ENCODE peak calls at places on chromosome 9, in ten cellular contexts. Q, W, G, T, K, Y, M, X, B and L are unnamed samples. For H3K27me3, the result is how much of the 10 kb centered on the place peaks cover.

GRCh38 chr9:81335879-81336421 is 353.4 kb downstream of the TLE1 start:
- DNase-seq in Q (no peak), W (no peak), G (no peak), T (no peak), K (no peak), Y (no peak), M (no peak), X (no peak), B (no peak), L (no peak)

GRCh38 chr9:33446507-33447403 is 638 bp downstream of the AQP3 start:
- DNase-seq in Q (peak), W (no peak), G (peak), T (peak), K (peak), Y (no peak), M (no peak), X (no peak), B (peak), L (peak)

GRCh38 chr9:96667363-96667728 is 12.2 kb upstream of the PRXL2C start:
- DNase-seq in Q (no peak), W (no peak), G (no peak), T (no peak), K (no peak), Y (no peak), M (no peak), X (no peak), B (no peak), L (no peak)

GRCh38 chr9:28206280-28206679 is 633.0 kb upstream of the C9orf72 start:
- DNase-seq in Q (no peak), W (no peak), G (no peak), T (no peak), K (no peak), Y (no peak), M (no peak), X (no peak), B (no peak), L (no peak)

GRCh38 chr9:14573319-14573718 is 119.9 kb downstream of the ZDHHC21 start:
- DNase-seq in Q (no peak), W (no peak), G (no peak), T (no peak), K (no peak), Y (no peak), M (no peak), X (no peak), B (no peak), L (no peak)

GRCh38 chr9:981491-981898 is 5.0 kb downstream of the DMRT3 start:
- DNase-seq in Q (no peak), W (peak), G (no peak), T (no peak), K (no peak), Y (peak), M (no peak), X (no peak), B (no peak), L (no peak)

GRCh38 chr9:13125261-13125660 is 154.2 kb downstream of the MPDZ start:
- DNase-seq in Q (no peak), W (no peak), G (no peak), T (no peak), K (no peak), Y (no peak), M (no peak), X (no peak), B (no peak), L (no peak)

GRCh38 chr9:132002827-132003704 is 76.6 kb downstream of the MED27 start:
- DNase-seq in Q (no peak), W (no peak), G (no peak), T (no peak), K (no peak), Y (no peak), M (no peak), X (no peak), B (no peak), L (no peak)

GRCh38 chr9:133700861-133701320 is 37.3 kb downstream of the SARDH start:
- DNase-seq in Q (no peak), W (no peak), G (no peak), T (no peak), K (no peak), Y (no peak), M (no peak), X (no peak), B (no peak), L (no peak)

GRCh38 chr9:133931059-133931458 is 61.1 kb downstream of the VAV2 start:
- DNase-seq in Q (no peak), W (no peak), G (no peak), T (no peak), K (no peak), Y (no peak), M (no peak), X (no peak), B (no peak), L (no peak)

GRCh38 chr9:94729199-94729598 is 2.7 kb downstream of the AOPEP start:
- DNase-seq in Q (no peak), W (peak), G (no peak), T (no peak), K (no peak), Y (no peak), M (no peak), X (no peak), B (no peak), L (no peak)
- TF ChIP-seq CTCF in Q (no peak), W (peak), G (no peak), T (no peak), K (no peak), Y (no peak), M (no peak), X (no peak), B (no peak), L (no peak)

DNA sequence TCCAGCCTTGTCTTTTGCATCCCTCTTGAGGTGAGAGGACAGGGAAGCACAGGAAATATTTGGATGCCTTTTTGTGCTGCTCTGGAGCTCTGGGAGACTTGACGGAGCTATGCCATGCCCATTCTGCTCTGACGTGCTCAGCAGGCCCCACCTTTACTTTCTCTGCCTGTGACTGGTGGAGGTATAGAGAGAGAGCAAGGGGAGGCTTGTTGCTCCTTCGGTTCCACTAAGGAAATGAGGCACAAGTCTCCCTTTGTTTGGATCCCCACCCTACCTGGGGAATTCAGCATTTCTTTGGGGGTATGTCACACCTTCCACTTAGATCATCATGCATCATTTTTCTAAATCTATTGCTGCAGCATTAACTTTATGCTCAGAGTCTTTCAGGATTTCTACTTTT is 121.8 kb upstream of the CNTLN start:
- DNase-seq in Q (no peak), W (no peak), G (no peak), T (no peak), K (no peak), Y (no peak), M (no peak), X (no peak), B (no peak), L (no peak)
- H3K27me3 ChIP-seq in Q (under half), W (under half), G (under half), T (under half), K (under half), Y (under half), M (under half), X (under half), B (under half), L (under half)

GRCh38 chr9:104075801-104076753 is 18.0 kb upstream of the SMC2 start:
- DNase-seq in Q (no peak), W (no peak), G (no peak), T (no peak), K (no peak), Y (no peak), M (no peak), X (no peak), B (no peak), L (peak)
- TF ChIP-seq CTCF in Q (no peak), W (no peak), G (no peak), T (no peak), K (no peak), Y (peak), M (no peak), X (no peak), B (no peak), L (no peak)

DNA sequence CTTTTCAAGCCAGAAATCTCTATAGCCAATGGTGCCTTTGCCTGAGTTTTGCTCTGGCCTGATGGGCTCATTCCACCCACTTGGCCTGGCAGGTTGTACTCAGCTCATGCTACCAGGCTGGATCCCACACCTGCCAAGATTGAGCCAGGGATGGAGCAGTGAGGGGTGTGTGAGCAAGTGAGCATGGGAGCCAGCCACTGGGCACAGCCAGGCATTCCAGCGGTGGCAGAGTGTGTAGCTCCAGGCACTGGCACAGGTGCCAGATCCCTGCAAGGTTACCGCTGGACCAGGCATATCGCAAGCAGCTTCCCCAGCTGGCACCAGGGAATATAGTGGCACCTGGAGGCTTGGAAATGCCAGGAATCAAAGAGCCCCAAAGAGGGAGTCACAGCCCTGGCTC is 2395.6 kb upstream of the C9orf72 start:
- DNase-seq in Q (no peak), W (no peak), G (no peak), T (no peak), K (no peak), Y (no peak), M (no peak), X (no peak), B (peak), L (no peak)
- H3K27me3 ChIP-seq in Q (under half), W (under half), G (under half), T (under half), K (under half), Y (under half), M (under half), X (under half), B (under half), L (under half)